ENCODE peak calls at places on chromosomes 13 and 19, in four cellular contexts. Y is fibroblast of the aortic adventitia, X is GM06990, B is left lung. C is an unnamed sample.
A peak's percentile ranks its signal among the peaks of the same experiment; 100 is the strongest.

GRCh38 chr13:22927008-22927393 is 253.8 kb upstream of the SGCG start:
- DNase-seq in Y (no peak), X (peak; percentile 22), B (peak; percentile 73), C (no peak)

GRCh38 chr13:39415403-39415802 is 187.6 kb downstream of the LHFPL6 start:
- DNase-seq in Y (peak; percentile 72), X (no peak), B (no peak), C (no peak)

GRCh38 chr13:33284016-33284415 is 1.5 kb downstream of the STARD13 start:
- DNase-seq in Y (peak; percentile 45), X (no peak), B (no peak), C (no peak)

GRCh38 chr19:29875931-29876330 is 64.1 kb downstream of the CCNE1 start:
- DNase-seq in Y (no peak), X (no peak), B (no peak), C (no peak)

GRCh38 chr13:73542446-73542845 is 483.6 kb downstream of the KLF5 start:
- DNase-seq in Y (no peak), X (no peak), B (no peak), C (no peak)

GRCh38 chr13:79295906-79296564 is 110.0 kb downstream of the RBM26 start:
- DNase-seq in Y (no peak), X (no peak), B (no peak), C (no peak)

GRCh38 chr19:17073869-17074627 is 1.2 kb downstream of the HAUS8 start:
- DNase-seq in Y (no peak), X (peak; percentile 66), B (peak; percentile 67), C (peak; percentile 28)

GRCh38 chr13:52359534-52359933 is 46.4 kb downstream of the THSD1 start:
- DNase-seq in Y (peak; percentile 80), X (no peak), B (no peak), C (no peak)

GRCh38 chr13:20528451-20528850 is 2.8 kb upstream of the CRYL1 start:
- DNase-seq in Y (peak; percentile 27), X (no peak), B (no peak), C (no peak)

GRCh38 chr13:33349996-33350826 is 64.7 kb upstream of the STARD13 start:
- DNase-seq in Y (peak; percentile 37), X (no peak), B (peak; percentile 89), C (no peak)

GRCh38 chr13:103859952-103860351 is 793.7 kb upstream of the SLC10A2 start:
- DNase-seq in Y (no peak), X (no peak), B (no peak), C (no peak)

GRCh38 chr19:1181606-1182005 is 7.5 kb upstream of the SBNO2 start:
- DNase-seq in Y (no peak), X (no peak), B (peak; percentile 89), C (no peak)

GRCh38 chr19:1175020-1175419 is 952 bp upstream of the SBNO2 start:
- DNase-seq in Y (no peak), X (peak; percentile 40), B (no peak), C (no peak)

GRCh38 chr19:1173845-1174809 is at the start of gene SBNO2:
- DNase-seq in Y (peak; percentile 82), X (peak; percentile 91), B (peak; percentile 95), C (peak; percentile 98)

GRCh38 chr19:1173160-1173844 is 766 bp downstream of the SBNO2 start:
- DNase-seq in Y (no peak), X (no peak), B (peak; percentile 89), C (peak; percentile 33)

DNA sequence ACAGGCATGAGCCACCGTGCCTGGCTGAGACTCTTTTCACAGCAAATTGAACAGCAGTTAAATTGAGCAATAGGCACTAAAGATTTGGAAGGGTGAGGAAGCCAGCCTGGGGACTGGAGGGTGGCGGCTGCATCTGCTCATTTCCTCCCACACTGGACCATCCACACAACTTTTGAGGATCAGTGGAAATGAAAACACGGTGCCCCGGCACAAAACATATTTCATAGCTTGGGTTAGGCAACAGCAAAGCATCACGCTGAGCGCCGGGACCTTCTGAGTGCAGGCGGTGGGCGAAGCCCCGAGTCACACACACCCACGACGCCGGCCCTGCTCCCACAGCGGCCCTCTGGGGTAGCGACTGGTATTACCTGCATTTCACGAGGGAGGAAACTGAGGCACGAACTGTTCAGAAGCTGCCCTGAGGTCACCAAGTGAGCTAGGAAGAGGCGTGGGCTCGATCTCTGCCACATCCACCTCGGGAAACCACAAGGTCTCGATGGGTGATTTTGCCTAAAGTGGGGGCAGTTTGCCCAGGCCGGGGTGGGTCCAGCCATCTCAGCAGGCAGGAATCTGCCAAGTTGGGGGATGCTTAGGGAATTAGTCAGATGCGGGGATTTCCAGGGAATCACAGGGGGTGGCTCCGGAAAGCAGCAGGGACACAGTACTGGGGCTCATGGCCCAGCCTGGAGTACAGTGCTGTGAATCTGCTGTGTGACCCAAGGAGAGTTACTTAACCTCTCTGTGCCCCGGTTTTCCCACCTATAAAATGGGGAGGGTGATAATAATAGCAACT is 3.5 kb upstream of the SBNO2 start:
- DNase-seq in Y (peak; percentile 97), X (no peak), B (peak; percentile 82), C (no peak)
- TF ChIP-seq CTCF in Y (peak; percentile 37), X (no peak), B (no peak), C (no peak)

GRCh38 chr19:32692727-32693061 is 1.1 kb downstream of the NUDT19 start:
- DNase-seq in Y (peak; percentile 10), X (no peak), B (no peak), C (no peak)

GRCh38 chr19:32687681-32688080 is 3.9 kb upstream of the NUDT19 start:
- DNase-seq in Y (no peak), X (no peak), B (no peak), C (no peak)

GRCh38 chr19:32691952-32692726 is 518 bp downstream of the NUDT19 start:
- DNase-seq in Y (peak; percentile 66), X (peak; percentile 84), B (peak; percentile 94), C (no peak)

GRCh38 chr19:32688315-32688714 is 3.3 kb upstream of the NUDT19 start:
- DNase-seq in Y (peak; percentile 43), X (no peak), B (no peak), C (no peak)

GRCh38 chr19:32691291-32691951 is at the start of gene NUDT19:
- DNase-seq in Y (peak; percentile 70), X (peak; percentile 89), B (peak; percentile 95), C (peak; percentile 74)
- TF ChIP-seq CTCF in Y (no peak), X (no peak), B (no peak), C (no peak)

DNA sequence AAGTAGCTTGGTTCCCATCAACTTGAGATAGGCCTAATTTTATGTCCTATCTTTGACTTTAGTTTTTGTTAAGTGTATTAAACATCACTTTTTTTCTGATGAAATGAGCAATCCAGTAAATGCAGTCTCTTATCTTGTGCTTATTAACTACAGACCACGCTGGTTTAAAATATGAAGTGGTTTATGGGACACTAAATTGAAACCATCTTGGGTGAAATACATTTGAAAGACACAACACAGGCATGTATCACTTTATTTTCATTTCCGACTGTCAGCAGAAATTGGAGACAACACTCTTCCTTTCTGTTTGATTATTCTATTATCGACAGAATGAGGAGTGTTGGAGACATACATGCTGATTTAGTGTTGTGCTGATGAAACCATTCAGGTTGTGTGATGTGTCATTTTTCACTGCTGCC is 447.7 kb downstream of the GPC6 start:
- DNase-seq in Y (no peak), X (no peak), B (no peak), C (no peak)
- TF ChIP-seq CTCF in Y (no peak), X (no peak), B (no peak), C (no peak)

GRCh38 chr13:21913010-21913409 is 242.1 kb downstream of the FGF9 start:
- DNase-seq in Y (no peak), X (no peak), B (no peak), C (no peak)
- TF ChIP-seq CTCF in Y (no peak), X (no peak), B (no peak), C (no peak)

GRCh38 chr19:44552324-44552723 is 22.8 kb upstream of the CEACAM20 start:
- DNase-seq in Y (peak; percentile 12), X (peak; percentile 12), B (no peak), C (no peak)
- TF ChIP-seq CTCF in Y (peak; percentile 47), X (peak; percentile 48), B (no peak), C (no peak)

GRCh38 chr13:97264663-97265062 is 42.5 kb downstream of the MBNL2 start:
- DNase-seq in Y (no peak), X (no peak), B (no peak), C (no peak)

GRCh38 chr13:97268772-97269171 is 46.6 kb downstream of the MBNL2 start:
- DNase-seq in Y (no peak), X (no peak), B (no peak), C (no peak)

GRCh38 chr13:97266328-97266727 is 44.2 kb downstream of the MBNL2 start:
- DNase-seq in Y (no peak), X (no peak), B (peak; percentile 82), C (no peak)

GRCh38 chr13:97267418-97268059 is 45.4 kb downstream of the MBNL2 start:
- DNase-seq in Y (no peak), X (no peak), B (no peak), C (no peak)

DNA sequence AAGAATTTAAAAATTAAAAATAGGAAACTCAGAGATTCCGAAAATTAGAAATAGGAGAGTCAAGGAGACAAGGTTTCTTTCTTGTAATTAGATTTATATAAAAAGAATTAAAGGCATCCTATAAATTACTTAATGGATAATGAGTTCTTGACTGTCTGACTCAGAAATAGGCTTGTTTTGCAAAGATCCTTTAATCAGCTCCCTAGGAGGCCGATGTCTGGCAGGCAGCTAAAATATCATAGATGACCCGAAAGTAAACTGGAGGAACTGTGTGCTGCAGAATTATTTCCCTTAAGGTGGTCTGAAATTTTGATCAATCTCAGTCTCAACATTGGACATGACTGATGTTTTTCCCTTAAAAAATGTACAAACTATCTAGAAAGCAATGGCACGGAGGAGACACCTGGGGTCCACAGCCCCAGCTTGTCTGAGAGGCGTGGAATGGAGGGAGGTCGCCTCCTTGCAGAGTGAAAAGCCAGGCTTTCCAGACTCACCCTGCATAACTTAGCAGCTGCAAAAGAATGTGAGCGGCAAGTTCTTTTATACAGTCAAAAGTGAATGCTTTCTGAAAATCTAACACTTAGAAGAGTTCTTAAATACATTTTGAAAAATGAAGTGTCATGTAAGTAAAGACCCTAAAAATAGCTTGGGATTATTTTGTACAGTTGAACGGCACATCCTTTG is 44.7 kb downstream of the MBNL2 start:
- DNase-seq in Y (no peak), X (no peak), B (no peak), C (no peak)
- TF ChIP-seq CTCF in Y (no peak), X (no peak), B (no peak), C (no peak)

GRCh38 chr19:6412111-6412999 is 12.3 kb downstream of the KHSRP start:
- DNase-seq in Y (no peak), X (no peak), B (no peak), C (no peak)
- TF ChIP-seq CTCF in Y (peak; percentile 53), X (peak; percentile 61), B (peak; percentile 33), C (no peak)

GRCh38 chr13:81051873-81052272 is 710.9 kb upstream of the SPRY2 start:
- DNase-seq in Y (no peak), X (no peak), B (no peak), C (no peak)
- TF ChIP-seq CTCF in Y (no peak), X (no peak), B (no peak), C (no peak)

GRCh38 chr13:49340161-49340560 is 92.4 kb downstream of the CDADC1 start:
- DNase-seq in Y (no peak), X (no peak), B (no peak), C (no peak)
- TF ChIP-seq CTCF in Y (no peak), X (no peak), B (no peak), C (no peak)

GRCh38 chr19:44752816-44753618 is 4.5 kb downstream of the BCL3 start:
- DNase-seq in Y (peak; percentile 97), X (peak; percentile 95), B (peak; percentile 98), C (peak; percentile 87)
- TF ChIP-seq CTCF in Y (no peak), X (no peak), B (no peak), C (no peak)